ENCODE peak calls at places on chromosomes 13 and 19, in eight cellular contexts. I is foreskin fibroblast; X is pancreas; H is fibroblast of mammary gland; K is astrocyte of the cerebellum; U is neural progenitor cell; G is CD4-positive, alpha-beta memory T cell; V is fibroblast of lung. F is an unnamed sample.

GRCh38 chr13:45448965-45449559 is 15.7 kb upstream of the COG3 start:
- DNase-seq in V (no peak), K (no peak), H (no peak), X (no peak), U (no peak), G (no peak), I (no peak), F (no peak)

GRCh38 chr19:14440049-14440448 is 6.9 kb downstream of the PKN1 start:
- DNase-seq in G (peak), V (no peak), H (no peak), U (no peak), K (no peak), I (peak), X (no peak), F (no peak)

GRCh38 chr13:105567951-105568510 is 967.4 kb downstream of the EFNB2 start:
- DNase-seq in H (no peak), G (no peak), V (no peak), X (no peak), I (no peak), K (no peak), U (no peak), F (no peak)

GRCh38 chr13:24651718-24652345 is 28.4 kb upstream of the ATP12A start:
- DNase-seq in V (no peak), I (no peak), H (no peak), X (no peak), G (no peak), U (no peak), K (no peak), F (no peak)

GRCh38 chr19:52585101-52585500 is 15.0 kb downstream of the ZNF701 start:
- DNase-seq in I (peak), X (no peak), G (no peak), H (peak), K (no peak), U (no peak), V (peak), F (no peak)

GRCh38 chr13:90233933-90234672 is 1113.4 kb upstream of the MIR17HG start:
- DNase-seq in K (no peak), U (no peak), H (peak), X (no peak), G (no peak), V (no peak), I (no peak), F (no peak)

GRCh38 chr19:2215281-2215751 is 20.8 kb downstream of the PLEKHJ1 start:
- DNase-seq in V (peak), G (peak), H (no peak), X (no peak), U (peak), K (no peak), I (no peak), F (no peak)

GRCh38 chr19:49790866-49791265 is 22.2 kb downstream of the FUZ start:
- DNase-seq in X (no peak), I (peak), U (no peak), H (peak), G (no peak), V (peak), K (no peak), F (no peak)

GRCh38 chr13:78595819-78596700 is 7.3 kb downstream of the POU4F1 start:
- DNase-seq in V (peak), G (no peak), U (peak), K (no peak), I (peak), H (no peak), X (no peak), F (no peak)

GRCh38 chr19:4139614-4140236 is 13.7 kb upstream of the CREB3L3 start:
- DNase-seq in K (no peak), U (peak), I (peak), X (peak), V (peak), H (peak), G (peak), F (peak)

GRCh38 chr13:27057817-27058216 is 113.8 kb downstream of the USP12 start:
- DNase-seq in K (no peak), G (no peak), H (no peak), U (no peak), I (no peak), X (no peak), V (no peak), F (no peak)

GRCh38 chr19:6521718-6522646 is 8.8 kb upstream of the TNFSF9 start:
- DNase-seq in U (no peak), X (no peak), V (no peak), I (no peak), G (peak), H (peak), K (no peak), F (no peak)

GRCh38 chr19:42424345-42424707 is 2.9 kb downstream of the LIPE start:
- DNase-seq in I (no peak), G (no peak), H (no peak), V (no peak), K (no peak), U (no peak), X (no peak), F (no peak)

GRCh38 chr19:7078007-7078406 is 8.5 kb downstream of the ZNF557 start:
- DNase-seq in I (no peak), X (peak), U (no peak), V (no peak), H (no peak), K (no peak), G (no peak), F (no peak)

GRCh38 chr19:11145147-11145924 is 10.2 kb downstream of the SPC24 start:
- DNase-seq in U (no peak), V (no peak), G (no peak), H (no peak), K (no peak), X (no peak), I (no peak), F (no peak)

GRCh38 chr19:11142528-11143171 is 12.9 kb downstream of the SPC24 start:
- DNase-seq in H (peak), G (no peak), I (peak), K (peak), U (peak), X (peak), V (peak), F (peak)

GRCh38 chr19:11138659-11139526 is 16.7 kb downstream of the SPC24 start:
- DNase-seq in I (peak), U (peak), G (no peak), X (peak), K (no peak), H (peak), V (peak), F (peak)

GRCh38 chr19:11140896-11141295 is 14.7 kb downstream of the SPC24 start:
- DNase-seq in K (no peak), X (no peak), G (no peak), U (no peak), I (no peak), V (no peak), H (no peak), F (no peak)

GRCh38 chr19:11141937-11142527 is 13.6 kb downstream of the SPC24 start:
- DNase-seq in I (peak), X (no peak), U (no peak), K (no peak), V (no peak), G (no peak), H (no peak), F (no peak)
- H3K4me3 ChIP-seq in I (no peak), X (no peak), U (no peak), K (no peak), V (no peak), G (no peak), H (no peak), F (no peak)

GRCh38 chr13:112952759-112953541 is 16.1 kb upstream of the MCF2L start:
- DNase-seq in K (no peak), I (no peak), X (no peak), V (no peak), U (no peak), H (no peak), G (no peak), F (no peak)
- H3K4me3 ChIP-seq in K (no peak), I (no peak), X (no peak), V (no peak), U (no peak), H (no peak), G (no peak), F (no peak)

GRCh38 chr19:44645407-44646048 is 1.8 kb downstream of the PVR start:
- DNase-seq in G (no peak), X (no peak), V (no peak), U (no peak), I (no peak), K (no peak), H (no peak), F (no peak)
- H3K4me3 ChIP-seq in G (no peak), X (no peak), V (peak), U (no peak), I (peak), K (peak), H (no peak), F (no peak)

GRCh38 chr19:47598407-47599349 is 10.3 kb upstream of the BICRA start:
- DNase-seq in U (peak), V (peak), K (peak), H (peak), X (no peak), I (peak), G (no peak), F (peak)
- H3K4me3 ChIP-seq in U (peak), V (peak), K (peak), H (peak), X (no peak), I (peak), G (no peak), F (peak)

GRCh38 chr19:40646564-40647254 is 43.7 kb downstream of the NUMBL start:
- DNase-seq in G (no peak), U (no peak), I (no peak), K (no peak), H (peak), V (no peak), X (no peak), F (no peak)
- H3K4me3 ChIP-seq in G (no peak), U (no peak), I (no peak), K (no peak), H (peak), V (no peak), X (no peak), F (peak)

DNA sequence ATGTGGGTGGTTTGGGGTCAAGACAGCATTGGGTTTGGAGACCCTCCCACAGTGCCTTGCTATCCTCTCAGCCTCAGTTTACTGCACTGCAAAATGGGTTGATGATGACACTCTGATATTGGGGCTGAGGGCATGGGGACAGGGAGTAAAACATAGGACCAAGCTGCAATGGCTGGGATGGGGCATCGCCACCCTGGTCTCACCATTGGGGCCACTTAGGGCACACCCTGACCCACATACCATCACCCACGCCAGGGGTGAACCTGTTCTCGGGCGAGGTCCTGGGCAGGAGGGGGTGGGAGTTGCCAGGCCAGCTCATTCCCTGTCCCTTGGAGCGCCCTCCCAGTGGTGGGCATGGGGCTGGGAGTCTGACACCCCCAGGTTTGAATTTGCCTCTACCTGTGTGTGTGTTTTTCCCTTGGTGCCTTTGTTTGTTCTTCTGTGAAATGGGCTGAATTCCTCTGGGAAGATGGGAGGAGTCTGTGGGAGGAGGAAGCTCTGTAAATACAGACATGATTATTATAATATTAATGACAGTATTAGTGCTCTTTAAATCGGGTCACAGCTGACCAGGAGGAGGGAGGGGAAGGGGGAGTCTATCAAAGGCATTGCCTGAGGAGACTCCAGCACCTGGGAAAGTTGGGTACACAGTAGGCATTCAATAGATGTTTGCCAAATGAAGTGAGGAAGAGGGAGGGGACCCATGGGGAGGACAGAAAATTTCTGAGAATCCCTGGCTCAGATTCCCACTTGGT is 2.2 kb upstream of the FCHO1 start:
- DNase-seq in U (no peak), I (no peak), G (no peak), V (no peak), H (no peak), K (no peak), X (no peak), F (no peak)
- H3K4me3 ChIP-seq in U (no peak), I (no peak), G (peak), V (no peak), H (no peak), K (no peak), X (no peak), F (no peak)

DNA sequence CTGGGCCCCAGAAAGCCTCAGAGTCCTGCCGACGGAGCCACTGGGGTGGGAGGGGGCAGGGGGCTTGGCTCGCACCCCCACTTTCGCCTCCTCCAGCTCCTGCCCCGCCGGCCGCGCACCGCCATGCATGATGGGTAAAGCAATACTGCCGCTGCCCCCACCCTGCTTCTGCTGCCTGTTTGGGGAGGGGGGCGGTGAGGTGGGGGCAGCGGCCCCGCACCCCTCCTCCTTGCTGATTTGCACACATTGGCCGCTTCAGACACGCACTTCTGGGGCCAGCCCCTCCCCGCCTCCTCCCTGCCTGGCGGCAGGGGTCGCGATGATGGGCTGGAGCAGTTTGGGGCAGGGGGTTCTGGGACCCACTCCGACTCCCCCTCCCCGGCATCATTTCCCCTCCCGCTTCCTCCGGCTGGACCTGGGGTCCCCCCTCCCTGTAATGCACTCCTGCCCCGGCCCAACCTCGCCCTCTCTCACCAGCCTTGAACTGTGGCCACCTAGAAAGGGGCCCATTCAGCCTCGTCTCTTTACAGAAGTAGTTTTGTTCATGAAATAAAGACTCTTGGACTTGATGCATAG is 1.6 kb upstream of the HPN start:
- DNase-seq in K (no peak), I (no peak), G (no peak), X (no peak), V (no peak), U (no peak), H (no peak), F (no peak)
- H3K4me3 ChIP-seq in K (no peak), I (no peak), G (no peak), X (no peak), V (no peak), U (no peak), H (no peak), F (peak)

F was measured in thoracic aorta.